ENCODE peak calls at places on chromosomes 5 and 9, in ten cellular contexts. N is AG09319, K is myocyte, C is lung, Z is HFF-Myc, X is HCEC 1CT, G is neuronal stem cell, E is posterior cingulate gyrus, J is HTR-8/SVneo, V is activated T-cell treated with anti-CD3 and anti-CD28 coated beads for 4 hours. I is an unnamed sample.

GRCh38 chr5:1409386-1410110 is 35.7 kb downstream of the SLC6A3 start:
- DNase-seq in N (no peak), K (peak; percentile 44), C (no peak), Z (peak; percentile 6), X (peak; percentile 12), G (peak; percentile 65), E (peak; percentile 8), J (peak; percentile 69), V (no peak), I (no peak)

GRCh38 chr9:105053209-105053652 is 125.3 kb upstream of the ABCA1 start:
- DNase-seq in N (peak; percentile 35), K (peak; percentile 38), C (peak; percentile 36), Z (no peak), X (peak; percentile 93), G (no peak), E (no peak), J (no peak), V (peak; percentile 3), I (peak; percentile 66)

GRCh38 chr9:88781500-88782391 is 209.5 kb upstream of the S1PR3 start:
- DNase-seq in N (no peak), K (no peak), C (peak; percentile 50), Z (no peak), X (peak; percentile 22), G (no peak), E (peak; percentile 22), J (no peak), V (no peak), I (no peak)

GRCh38 chr9:137785704-137786161 is 91.8 kb upstream of the CACNA1B start:
- DNase-seq in N (no peak), K (no peak), C (no peak), Z (no peak), X (no peak), G (peak; percentile 11), E (no peak), J (no peak), V (no peak), I (no peak)

GRCh38 chr5:174560861-174561260 is 163.5 kb upstream of the MSX2 start:
- DNase-seq in N (no peak), K (no peak), C (no peak), Z (no peak), X (no peak), G (no peak), E (no peak), J (no peak), V (no peak), I (no peak)

GRCh38 chr5:32439086-32439642 is 5.4 kb downstream of the ZFR start:
- DNase-seq in N (no peak), K (no peak), C (no peak), Z (no peak), X (no peak), G (no peak), E (no peak), J (no peak), V (no peak), I (no peak)

GRCh38 chr9:110650261-110650660 is 18.3 kb upstream of the MUSK start:
- DNase-seq in N (peak; percentile 44), K (peak; percentile 87), C (no peak), Z (no peak), X (peak; percentile 97), G (no peak), E (no peak), J (no peak), V (no peak), I (peak; percentile 64)

GRCh38 chr9:83281306-83282255 is 218.6 kb upstream of the RASEF start:
- DNase-seq in N (peak; percentile 60), K (peak; percentile 93), C (peak; percentile 74), Z (peak; percentile 39), X (no peak), G (no peak), E (no peak), J (no peak), V (no peak), I (peak; percentile 46)

GRCh38 chr5:136780518-136780917 is 415.2 kb upstream of the TRPC7 start:
- DNase-seq in N (no peak), K (no peak), C (no peak), Z (no peak), X (no peak), G (no peak), E (no peak), J (no peak), V (no peak), I (no peak)

GRCh38 chr5:76701298-76701697 is 14.6 kb upstream of the F2R start:
- DNase-seq in N (no peak), K (peak; percentile 99), C (no peak), Z (no peak), X (peak; percentile 89), G (no peak), E (no peak), J (peak; percentile 68), V (no peak), I (peak; percentile 73)

I was measured in AG09309.